ENCODE peak calls at places on chromosomes 3 and 15, in six cellular contexts. Q is GM04504, J is uterus, Y is NCI-H2171, C is H54, B is fibroblast of pulmonary artery. A is an unnamed sample.

GRCh38 chr15:75202251-75203016 is 752 bp downstream of the C15orf39 start:
- DNase-seq in C (peak), Q (peak), J (peak), Y (peak), B (peak), A (peak)

GRCh38 chr3:61562810-61563613 is 1.6 kb downstream of the PTPRG start:
- DNase-seq in J (peak), Q (no peak), Y (no peak), C (no peak), B (peak), A (no peak)

GRCh38 chr3:186307594-186307993 is 54.4 kb downstream of the DGKG start:
- DNase-seq in Q (no peak), B (peak), J (no peak), C (no peak), Y (no peak), A (peak)

GRCh38 chr3:117246771-117247555 is 537.4 kb downstream of the TUSC7 start:
- DNase-seq in Y (no peak), J (no peak), B (no peak), Q (no peak), C (no peak), A (no peak)

GRCh38 chr3:135142530-135142929 is 347.5 kb downstream of the EPHB1 start:
- DNase-seq in C (no peak), J (no peak), B (no peak), Y (no peak), Q (no peak), A (no peak)

GRCh38 chr3:151410891-151411559 is 26.5 kb upstream of the P2RY12 start:
- DNase-seq in Y (no peak), J (no peak), C (peak), B (peak), Q (no peak), A (peak)

GRCh38 chr15:78024141-78024567 is 53.4 kb downstream of the TBC1D2B start:
- DNase-seq in Y (no peak), Q (peak), J (peak), B (peak), C (no peak), A (no peak)

GRCh38 chr3:117165611-117166051 is 456.1 kb downstream of the TUSC7 start:
- DNase-seq in C (no peak), Y (no peak), J (no peak), Q (no peak), B (no peak), A (no peak)

GRCh38 chr15:81909229-81910087 is 136.4 kb downstream of the MEX3B start:
- DNase-seq in B (no peak), C (no peak), Q (no peak), J (no peak), Y (no peak), A (no peak)

GRCh38 chr3:172987268-172987667 is 153.8 kb downstream of the SPATA16 start:
- DNase-seq in C (no peak), B (peak), Y (no peak), Q (no peak), J (no peak), A (no peak)

GRCh38 chr15:66877558-66878285 is 175.7 kb downstream of the SMAD6 start:
- DNase-seq in Q (no peak), J (no peak), B (peak), C (no peak), Y (no peak), A (no peak)

GRCh38 chr3:34239870-34240269 is 441.4 kb downstream of the PDCD6IP start:
- DNase-seq in J (no peak), C (no peak), Y (no peak), B (no peak), Q (no peak), A (no peak)

GRCh38 chr3:62688050-62688449 is 187.2 kb downstream of the CADPS start:
- DNase-seq in J (no peak), Y (no peak), C (no peak), B (peak), Q (no peak), A (no peak)

GRCh38 chr15:47961401-47962090 is 159.2 kb upstream of the SLC24A5 start:
- DNase-seq in Q (no peak), B (no peak), C (no peak), J (no peak), Y (no peak), A (no peak)

GRCh38 chr15:68352401-68353062 is 75.0 kb downstream of the FEM1B start:
- DNase-seq in Q (peak), J (peak), Y (no peak), C (peak), B (peak), A (no peak)

GRCh38 chr15:69666441-69666882 is 213.8 kb downstream of the RPLP1 start:
- DNase-seq in Q (no peak), C (no peak), Y (no peak), J (no peak), B (peak), A (no peak)

GRCh38 chr3:11509175-11510000 is 134.3 kb downstream of the VGLL4 start:
- DNase-seq in Y (peak), J (peak), B (peak), C (peak), Q (peak), A (no peak)

GRCh38 chr3:23954144-23954543 is 9.1 kb downstream of the NR1D2 start:
- DNase-seq in B (no peak), Y (no peak), Q (no peak), J (no peak), C (no peak), A (no peak)

GRCh38 chr15:88791637-88792036 is 11.6 kb upstream of the ACAN start:
- DNase-seq in J (no peak), Q (no peak), C (no peak), B (no peak), Y (no peak), A (no peak)

GRCh38 chr15:41917767-41918430 is 24.0 kb upstream of the SPTBN5 start:
- DNase-seq in B (peak), Q (peak), Y (no peak), J (no peak), C (peak), A (no peak)

GRCh38 chr3:32836601-32837000 is 18.8 kb downstream of the TRIM71 start:
- DNase-seq in Y (no peak), C (no peak), J (no peak), B (no peak), Q (no peak), A (no peak)

GRCh38 chr15:53833134-53833624 is 73.7 kb upstream of the WDR72 start:
- DNase-seq in Q (no peak), B (no peak), J (peak), C (no peak), Y (no peak), A (no peak)

GRCh38 chr3:160052385-160053047 is 63.9 kb downstream of the IL12A start:
- DNase-seq in Y (no peak), B (peak), J (no peak), Q (no peak), C (no peak), A (no peak)

GRCh38 chr3:171225698-171226097 is 199.2 kb upstream of the SLC2A2 start:
- DNase-seq in J (no peak), B (peak), C (no peak), Y (no peak), Q (peak), A (no peak)

GRCh38 chr3:193782280-193782654 is 189.3 kb downstream of the OPA1 start:
- DNase-seq in J (no peak), Y (no peak), B (peak), C (no peak), Q (no peak), A (no peak)

GRCh38 chr3:182180646-182181385 is 469.1 kb downstream of the SOX2 start:
- DNase-seq in J (no peak), Q (no peak), C (no peak), Y (no peak), B (no peak), A (no peak)

GRCh38 chr15:20352241-20353200 is 189.1 kb downstream of the GOLGA6L6 start:
- DNase-seq in B (no peak), Q (no peak), J (peak), Y (no peak), C (no peak), A (no peak)

GRCh38 chr3:99579246-99579645 is 59.1 kb upstream of the COL8A1 start:
- DNase-seq in J (no peak), C (peak), Y (no peak), B (peak), Q (no peak), A (no peak)

GRCh38 chr3:170749765-170750477 is 120.1 kb downstream of the RPL22L1 start:
- DNase-seq in J (no peak), B (no peak), Q (no peak), Y (no peak), C (no peak), A (no peak)

GRCh38 chr3:143261848-143262247 is 142.3 kb downstream of the CHST2 start:
- DNase-seq in B (no peak), J (no peak), Q (no peak), Y (no peak), C (no peak), A (no peak)

GRCh38 chr3:122533931-122534334 is 19.2 kb upstream of the KPNA1 start:
- DNase-seq in Q (peak), Y (no peak), C (peak), B (peak), J (no peak), A (no peak)

GRCh38 chr15:39887832-39888231 is 32.2 kb downstream of the GPR176 start:
- DNase-seq in Y (no peak), B (peak), C (no peak), J (no peak), Q (peak), A (peak)

GRCh38 chr3:99637041-99637380 is 1.4 kb upstream of the COL8A1 start:
- DNase-seq in Y (no peak), C (no peak), J (no peak), Q (no peak), B (peak), A (no peak)

GRCh38 chr3:165814380-165814779 is 22.8 kb downstream of the BCHE start:
- DNase-seq in B (no peak), Y (no peak), C (no peak), J (no peak), Q (no peak), A (no peak)